ENCODE peak calls at places on chromosomes 13 and 19, in five cellular contexts. V, K, J, D and I are unnamed samples.

GRCh38 chr13:20177049-20177831 is 15.5 kb downstream of the GJB2 start:
- DNase-seq in K (no peak), J (no peak), V (no peak), D (no peak), I (no peak)

GRCh38 chr13:46288570-46289259 is 77.0 kb downstream of the LRRC63 start:
- DNase-seq in D (peak), K (no peak), J (peak), V (peak), I (peak)

GRCh38 chr19:47047931-47048399 is 459 bp downstream of the TMEM160 start:
- DNase-seq in J (peak), D (peak), V (peak), K (peak), I (peak)

GRCh38 chr13:86846501-86846900 is 824.7 kb upstream of the SLITRK5 start:
- DNase-seq in K (no peak), V (no peak), J (peak), D (peak), I (no peak)

GRCh38 chr13:111251646-111252448 is 68.6 kb upstream of the TEX29 start:
- DNase-seq in V (peak), J (no peak), D (no peak), K (no peak), I (no peak)

GRCh38 chr13:45417790-45418534 is at the start of gene SLC25A30:
- DNase-seq in K (peak), V (peak), D (peak), J (peak), I (peak)

GRCh38 chr13:42041017-42041683 is 7.3 kb upstream of the DGKH start:
- DNase-seq in D (peak), K (no peak), V (peak), J (peak), I (peak)

GRCh38 chr13:39405596-39405995 is 197.4 kb downstream of the LHFPL6 start:
- DNase-seq in V (no peak), K (no peak), J (no peak), D (no peak), I (no peak)

GRCh38 chr13:41919741-41920487 is 41.0 kb downstream of the VWA8 start:
- DNase-seq in V (no peak), D (no peak), J (no peak), K (no peak), I (no peak)

GRCh38 chr13:85406269-85406975 is 392.8 kb downstream of the SLITRK6 start:
- DNase-seq in K (no peak), V (no peak), J (no peak), D (no peak), I (no peak)

GRCh38 chr19:21482863-21483276 is 22.5 kb upstream of the ZNF429 start:
- DNase-seq in K (peak), J (peak), D (peak), V (peak), I (peak)

GRCh38 chr19:42175952-42176648 is 41.4 kb downstream of the DEDD2 start:
- DNase-seq in J (peak), K (no peak), D (peak), V (peak), I (peak)

GRCh38 chr13:26784704-26785639 is 24.4 kb upstream of the GPR12 start:
- DNase-seq in V (no peak), K (no peak), D (no peak), J (no peak), I (no peak)

GRCh38 chr13:113109151-113110047 is 3.8 kb downstream of the F7 start:
- DNase-seq in J (no peak), D (no peak), K (no peak), V (no peak), I (no peak)

GRCh38 chr13:101149735-101150380 is 266.4 kb downstream of the NALCN start:
- DNase-seq in D (peak), K (no peak), J (peak), V (peak), I (peak)

GRCh38 chr13:80029170-80029569 is 311.8 kb downstream of the SPRY2 start:
- DNase-seq in J (no peak), K (no peak), D (no peak), V (no peak), I (no peak)

GRCh38 chr13:49560270-49561063 is 24.9 kb downstream of the RCBTB1 start:
- DNase-seq in K (no peak), J (no peak), D (peak), V (no peak), I (peak)

GRCh38 chr13:85223883-85224656 is 575.1 kb downstream of the SLITRK6 start:
- DNase-seq in V (no peak), K (no peak), J (peak), D (peak), I (no peak)

GRCh38 chr19:42282036-42282762 is 13.1 kb downstream of the CIC start:
- DNase-seq in D (peak), V (no peak), K (no peak), J (peak), I (peak)

GRCh38 chr13:59690857-59691500 is 472.7 kb downstream of the DIAPH3 start:
- DNase-seq in K (no peak), D (no peak), V (peak), J (peak), I (peak)

GRCh38 chr13:59531571-59532091 is 632.1 kb downstream of the DIAPH3 start:
- DNase-seq in D (peak), V (peak), J (peak), K (no peak), I (peak)

GRCh38 chr19:35704218-35704617 is at the start of gene ZBTB32:
- DNase-seq in V (peak), D (peak), K (no peak), J (peak), I (peak)

GRCh38 chr19:2385053-2385721 is 25.1 kb downstream of the TMPRSS9 start:
- DNase-seq in D (peak), K (no peak), V (peak), J (peak), I (peak)

GRCh38 chr19:50167314-50167721 is 4.2 kb upstream of the IZUMO2 start:
- DNase-seq in D (no peak), K (no peak), J (no peak), V (no peak), I (no peak)

GRCh38 chr13:50081106-50081898 is 66.1 kb downstream of the KCNRG start:
- DNase-seq in J (no peak), D (no peak), K (no peak), V (no peak), I (no peak)

GRCh38 chr13:112968380-112968909 is 569 bp upstream of the MCF2L start:
- DNase-seq in K (no peak), D (no peak), V (no peak), J (no peak), I (no peak)

GRCh38 chr19:4100647-4101495 is 23.1 kb downstream of the MAP2K2 start:
- DNase-seq in J (no peak), V (no peak), D (no peak), K (no peak), I (no peak)

GRCh38 chr13:95547531-95548167 is 4.9 kb upstream of the CLDN10 start:
- DNase-seq in D (no peak), K (no peak), J (peak), V (no peak), I (no peak)

GRCh38 chr13:45838171-45838745 is 13.3 kb downstream of the SIAH3 start:
- DNase-seq in V (no peak), K (no peak), D (no peak), J (no peak), I (no peak)

GRCh38 chr13:114099191-114099590 is 33.2 kb downstream of the RASA3 start:
- DNase-seq in K (peak), J (peak), V (peak), D (peak), I (peak)

GRCh38 chr13:94617389-94618000 is 15.8 kb downstream of the GPR180 start:
- DNase-seq in D (peak), J (no peak), K (no peak), V (peak), I (no peak)

GRCh38 chr19:40220674-40221073 is 2.5 kb upstream of the TTC9B start:
- DNase-seq in V (no peak), D (no peak), J (no peak), K (no peak), I (no peak)

GRCh38 chr19:40224342-40225148 is 1.9 kb downstream of the CCNP start:
- DNase-seq in K (no peak), V (no peak), D (no peak), J (no peak), I (no peak)

GRCh38 chr19:40219721-40220276 is 1.6 kb upstream of the TTC9B start:
- DNase-seq in D (peak), J (peak), V (peak), K (no peak), I (peak)

GRCh38 chr19:40223135-40223822 is 3.2 kb downstream of the CCNP start:
- DNase-seq in K (no peak), D (no peak), V (no peak), J (no peak), I (no peak)

DNA sequence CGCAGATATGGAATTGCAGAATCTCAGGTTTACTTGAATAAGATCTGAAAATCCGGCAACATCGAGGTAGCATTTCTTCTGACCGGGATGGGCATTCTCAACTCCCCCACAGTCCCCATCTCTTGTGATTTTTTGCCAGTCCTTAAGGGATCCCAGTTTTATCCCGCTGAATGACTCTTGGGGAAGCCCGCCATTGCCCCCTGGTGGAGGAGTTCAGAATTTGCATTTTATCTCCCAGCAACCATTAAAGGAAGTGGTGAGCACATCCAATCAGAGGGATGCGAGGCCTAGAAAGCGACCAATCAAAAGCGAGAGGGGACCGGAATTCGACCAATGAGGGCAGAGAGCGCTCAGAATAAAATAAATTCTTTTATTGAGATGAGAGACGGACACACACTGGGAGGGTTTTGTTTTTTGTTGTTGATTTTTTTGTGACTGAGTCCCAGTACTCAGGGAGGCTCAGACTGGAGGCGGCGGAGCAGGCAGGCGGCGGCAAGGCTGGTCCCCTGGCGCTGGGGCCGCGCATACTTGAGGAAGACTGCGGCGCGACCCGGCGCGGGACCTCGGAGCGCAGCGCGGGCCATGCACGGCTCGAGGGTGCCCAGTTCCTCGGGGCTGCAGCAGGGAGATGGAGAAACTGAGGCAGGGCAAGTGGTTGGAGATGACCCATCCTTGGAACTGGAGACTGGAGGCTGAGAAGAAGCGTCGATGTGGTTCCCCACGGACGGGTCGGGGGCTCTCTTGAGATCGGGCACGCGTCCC is 3.9 kb upstream of the TTC9B start:
- DNase-seq in D (peak), V (peak), J (peak), K (peak), I (peak)
- TF ChIP-seq CTCF in D (peak), V (peak), J (peak), K (peak), I (peak)

GRCh38 chr13:30863796-30864195 is 42.3 kb upstream of the MEDAG start:
- DNase-seq in D (no peak), V (no peak), K (no peak), J (no peak), I (no peak)
- H3K4me3 ChIP-seq in D (no peak), V (no peak), K (no peak), J (peak), I (no peak)

DNA sequence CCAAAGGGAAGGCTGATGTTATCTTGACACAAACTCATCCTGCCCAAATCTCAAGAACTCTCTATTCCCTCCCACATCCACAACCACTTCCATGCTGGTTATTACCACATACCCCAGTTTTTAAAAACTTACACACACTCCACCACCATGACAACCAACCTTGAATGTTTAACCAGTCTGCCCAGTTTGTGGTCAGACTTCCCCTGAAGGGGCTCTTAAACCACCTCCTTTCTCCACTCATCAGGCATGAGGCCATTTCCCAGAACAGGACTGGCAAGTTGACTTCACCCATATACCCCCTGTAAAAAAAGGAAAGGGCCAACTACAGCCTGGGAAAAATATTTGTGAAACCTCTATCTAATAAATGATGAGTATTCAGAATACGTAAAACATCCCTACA is 12.4 kb upstream of the ZSCAN4 start:
- DNase-seq in J (no peak), D (no peak), K (no peak), V (no peak), I (no peak)
- TF ChIP-seq CTCF in J (no peak), D (no peak), K (no peak), V (no peak), I (no peak)

GRCh38 chr19:53980553-53981407 is 10.7 kb upstream of the CACNG6 start:
- DNase-seq in K (no peak), J (peak), D (peak), V (no peak), I (peak)
- H3K4me3 ChIP-seq in K (peak), J (peak), D (peak), V (peak), I (peak)

GRCh38 chr13:40777166-40777956 is 6.4 kb upstream of the MRPS31 start:
- DNase-seq in D (peak), K (no peak), J (peak), V (peak), I (peak)

GRCh38 chr13:40780822-40781401 is 8.5 kb upstream of the SLC25A15 start:
- DNase-seq in K (no peak), D (peak), V (no peak), J (no peak), I (peak)

GRCh38 chr13:40777957-40778235 is 6.9 kb upstream of the MRPS31 start:
- DNase-seq in V (no peak), K (no peak), J (no peak), D (no peak), I (no peak)

GRCh38 chr13:40779796-40780285 is 8.9 kb upstream of the MRPS31 start:
- DNase-seq in J (no peak), V (no peak), D (no peak), K (no peak), I (no peak)

GRCh38 chr13:40779049-40779448 is 8.1 kb upstream of the MRPS31 start:
- DNase-seq in V (no peak), K (no peak), D (no peak), J (no peak), I (no peak)
- TF ChIP-seq CTCF in V (no peak), K (no peak), D (no peak), J (no peak), I (no peak)

GRCh38 chr13:36918246-36919060 is 1.6 kb downstream of the SMAD9 start:
- DNase-seq in K (no peak), D (peak), V (peak), J (peak), I (peak)
- H3K4me3 ChIP-seq in K (peak), D (peak), V (peak), J (peak), I (peak)

DNA sequence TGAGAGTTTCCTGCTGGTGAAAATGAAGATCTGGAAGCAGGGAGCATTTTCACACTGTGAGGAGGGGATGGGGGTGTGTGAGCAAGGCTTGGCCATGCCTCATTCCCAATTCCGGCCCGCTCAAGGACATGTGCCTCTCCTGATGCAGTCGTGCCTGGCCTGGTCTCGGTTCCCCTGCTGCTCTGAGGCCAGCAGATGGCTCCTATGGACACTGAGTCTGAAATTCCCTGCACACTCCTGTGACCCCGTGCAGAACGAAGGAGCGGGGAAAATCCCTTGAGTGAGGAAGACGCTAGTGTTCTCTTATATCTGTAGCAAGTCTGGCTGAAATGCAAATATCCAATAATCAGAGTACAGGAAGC is 363 bp upstream of the ZNF763 start:
- DNase-seq in K (no peak), J (no peak), V (no peak), D (no peak), I (no peak)
- TF ChIP-seq CTCF in K (no peak), J (no peak), V (peak), D (peak), I (peak)

DNA sequence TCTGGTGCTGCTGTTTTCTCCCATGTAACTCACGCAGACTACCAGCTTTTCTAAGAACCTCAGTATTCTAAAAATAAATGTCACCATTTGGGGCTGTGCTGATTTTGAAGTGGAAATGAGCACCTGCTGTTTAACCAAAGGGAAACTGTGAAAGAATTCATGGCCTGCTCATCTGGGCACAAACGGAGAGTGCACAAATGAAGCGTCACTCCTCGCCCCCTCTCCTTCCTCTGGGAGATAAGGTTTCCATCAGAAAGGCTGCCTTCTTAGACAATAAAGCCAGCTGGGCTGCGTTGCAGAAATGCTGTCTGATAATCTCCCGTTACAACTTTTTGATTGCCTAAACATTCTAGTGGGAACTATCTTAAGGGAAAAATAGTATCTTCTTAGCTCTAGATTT is 73.7 kb upstream of the SLC15A1 start:
- DNase-seq in D (no peak), K (no peak), J (no peak), V (no peak), I (no peak)
- H3K4me3 ChIP-seq in D (no peak), K (no peak), J (no peak), V (no peak), I (no peak)

DNA sequence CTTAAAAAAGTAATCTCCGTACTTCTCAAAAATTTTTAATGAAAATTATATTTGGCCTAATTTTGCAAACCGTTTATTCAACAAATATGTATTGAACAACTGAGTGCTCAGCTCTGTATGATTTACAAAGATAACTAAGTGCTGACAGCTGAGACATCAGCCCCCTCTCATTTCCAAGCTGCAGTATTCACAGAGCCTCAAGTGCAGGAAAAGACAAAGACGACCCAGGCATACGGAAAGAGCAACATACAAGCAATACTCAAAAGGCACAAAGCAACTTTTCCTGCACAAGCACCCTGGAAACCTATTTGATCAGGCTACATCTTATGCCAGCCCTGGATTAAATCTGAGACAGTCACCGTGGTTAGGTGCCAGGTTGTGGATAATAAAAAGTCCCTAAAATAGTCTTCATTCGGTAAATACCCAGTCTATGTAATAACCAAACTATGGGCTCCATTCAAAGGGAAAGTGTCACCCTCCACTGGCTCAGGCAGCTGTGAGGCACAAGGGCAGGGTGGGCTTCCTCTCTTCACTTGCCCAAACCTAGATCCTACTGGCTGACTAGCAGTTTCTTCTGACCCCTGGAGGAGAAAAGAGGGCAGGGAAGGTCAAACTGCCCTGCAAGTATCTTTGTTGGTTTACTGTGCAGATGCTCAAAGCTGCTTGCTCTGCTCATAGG is 65.5 kb downstream of the TBC1D4 start:
- DNase-seq in D (no peak), J (no peak), V (no peak), K (no peak), I (no peak)
- TF ChIP-seq CTCF in D (no peak), J (no peak), V (no peak), K (no peak), I (no peak)